ENCODE peak calls at places on chromosome 9, in eight cellular contexts. M, H, K, W, C, I, P and U are unnamed samples.

GRCh38 chr9:22060831-22061383 is 51.8 kb upstream of the CDKN2B start:
- DNase-seq in M (no peak), H (no peak), K (no peak), W (no peak), C (no peak), I (no peak), P (no peak), U (no peak)

GRCh38 chr9:9998491-9999287 is 614.1 kb downstream of the PTPRD start:
- DNase-seq in M (no peak), H (no peak), K (no peak), W (no peak), C (no peak), I (peak; percentile 74), P (no peak), U (peak; percentile 38)

GRCh38 chr9:130262061-130262745 is 3.4 kb upstream of the HMCN2 start:
- DNase-seq in M (no peak), H (no peak), K (no peak), W (no peak), C (no peak), I (no peak), P (no peak), U (no peak)

GRCh38 chr9:69571032-69571431 is 101.1 kb downstream of the APBA1 start:
- DNase-seq in M (no peak), H (no peak), K (no peak), W (no peak), C (no peak), I (no peak), P (no peak), U (no peak)

GRCh38 chr9:16689352-16689938 is 181.0 kb downstream of the BNC2 start:
- DNase-seq in M (no peak), H (no peak), K (no peak), W (no peak), C (no peak), I (no peak), P (peak; percentile 87), U (no peak)

GRCh38 chr9:125409637-125410521 is 148.3 kb downstream of the GAPVD1 start:
- DNase-seq in M (no peak), H (no peak), K (no peak), W (peak; percentile 9), C (peak; percentile 53), I (peak; percentile 85), P (no peak), U (no peak)

GRCh38 chr9:117434568-117434967 is 19.7 kb upstream of the ASTN2 start:
- DNase-seq in M (no peak), H (no peak), K (no peak), W (no peak), C (no peak), I (no peak), P (no peak), U (no peak)

GRCh38 chr9:34612788-34613390 is 992 bp upstream of the RPP25L start:
- DNase-seq in M (peak; percentile 86), H (peak; percentile 58), K (peak; percentile 50), W (peak; percentile 79), C (peak; percentile 79), I (peak; percentile 89), P (peak; percentile 82), U (peak; percentile 17)

GRCh38 chr9:124313940-124314339 is 56.2 kb downstream of the NEK6 start:
- DNase-seq in M (no peak), H (no peak), K (no peak), W (no peak), C (no peak), I (no peak), P (no peak), U (no peak)

GRCh38 chr9:128067898-128068655 is at the start of gene SLC25A25:
- DNase-seq in M (peak; percentile 100), H (peak; percentile 100), K (peak; percentile 98), W (peak; percentile 99), C (peak; percentile 100), I (peak; percentile 99), P (peak; percentile 98), U (peak; percentile 96)